ENCODE peak calls at places on chromosomes 16 and 17, in nine cellular contexts. I is T follicular helper cell, R is nucleus accumbens, Z is glomerular endothelial cell, Q is neural crest cell, L is mesothelial cell of epicardium, F is EH, C is HFFc6, U is MCF 10A. Y is an unnamed sample.

GRCh38 chr17:80129006-80129565 is 17.8 kb downstream of the EIF4A3 start:
- DNase-seq in I (no peak), R (no peak), Z (no peak), Q (no peak), L (no peak), F (no peak), C (no peak), U (no peak), Y (no peak)

GRCh38 chr16:85327731-85328664 is 215.7 kb upstream of the CIBAR2 start:
- DNase-seq in I (no peak), R (peak; percentile 23), Z (no peak), Q (peak; percentile 76), L (peak; percentile 74), F (no peak), C (no peak), U (no peak), Y (no peak)

GRCh38 chr17:75983501-75984181 is 4.6 kb downstream of the TEN1 start:
- DNase-seq in I (no peak), R (no peak), Z (no peak), Q (no peak), L (no peak), F (no peak), C (no peak), U (peak; percentile 45), Y (no peak)

GRCh38 chr16:74591914-74592650 is 14.8 kb downstream of the GLG1 start:
- DNase-seq in I (no peak), R (no peak), Z (no peak), Q (no peak), L (no peak), F (no peak), C (no peak), U (no peak), Y (no peak)

GRCh38 chr16:11151156-11151904 is 104.7 kb downstream of the SOCS1 start:
- DNase-seq in I (no peak), R (no peak), Z (no peak), Q (no peak), L (peak; percentile 50), F (no peak), C (no peak), U (no peak), Y (no peak)

GRCh38 chr17:44314869-44315661 is 6.7 kb downstream of the RUNDC3A start:
- DNase-seq in I (no peak), R (peak; percentile 37), Z (no peak), Q (no peak), L (peak; percentile 52), F (peak; percentile 28), C (no peak), U (no peak), Y (no peak)

GRCh38 chr17:30992551-30992950 is 21.7 kb downstream of the RNF135 start:
- DNase-seq in I (no peak), R (no peak), Z (no peak), Q (no peak), L (no peak), F (no peak), C (no peak), U (no peak), Y (no peak)

GRCh38 chr17:78227455-78227916 is 3.9 kb upstream of the TMEM235 start:
- DNase-seq in I (no peak), R (peak; percentile 15), Z (no peak), Q (no peak), L (no peak), F (no peak), C (no peak), U (no peak), Y (no peak)

GRCh38 chr17:75475144-75475835 is 18.9 kb downstream of the TMEM94 start:
- DNase-seq in I (no peak), R (peak; percentile 60), Z (no peak), Q (peak; percentile 25), L (no peak), F (no peak), C (no peak), U (no peak), Y (peak; percentile 13)

Y was measured in hippocampal formation.